ENCODE peak calls at places on chromosomes 1 and 21, in four cellular contexts. Y is PC-3, U is HFF-Myc, Z is neural progenitor cell. J is an unnamed sample.
A peak's percentile ranks its signal among the peaks of the same experiment; 100 is the strongest.

GRCh38 chr1:190029441-190029840 is 448.2 kb downstream of the BRINP3 start:
- DNase-seq in Y (no peak), U (no peak), Z (no peak), J (peak; percentile 67)

GRCh38 chr1:92936865-92937264 is 24.4 kb downstream of the DIPK1A start:
- DNase-seq in Y (no peak), U (no peak), Z (no peak), J (no peak)

GRCh38 chr1:86758570-86758969 is 54.2 kb downstream of the SH3GLB1 start:
- DNase-seq in Y (peak; percentile 66), U (no peak), Z (no peak), J (no peak)

GRCh38 chr1:25572708-25573590 is 29.5 kb downstream of the LDLRAP1 start:
- DNase-seq in Y (peak; percentile 64), U (no peak), Z (peak; percentile 81), J (no peak)

GRCh38 chr1:194469282-194469681 is 1282.9 kb upstream of the B3GALT2 start:
- DNase-seq in Y (no peak), U (no peak), Z (no peak), J (no peak)

GRCh38 chr1:198024782-198025181 is 107.6 kb downstream of the LHX9 start:
- DNase-seq in Y (peak; percentile 42), U (no peak), Z (no peak), J (peak; percentile 19)

GRCh38 chr1:218742478-218743260 is 397.5 kb downstream of the TGFB2 start:
- DNase-seq in Y (peak; percentile 72), U (no peak), Z (no peak), J (no peak)

GRCh38 chr1:239806900-239807299 is 284.8 kb upstream of the FMN2 start:
- DNase-seq in Y (no peak), U (no peak), Z (no peak), J (no peak)

GRCh38 chr1:169089776-169090175 is 16.7 kb upstream of the ATP1B1 start:
- DNase-seq in Y (no peak), U (no peak), Z (no peak), J (no peak)

GRCh38 chr1:12167493-12168429 is 970 bp downstream of the TNFRSF1B start:
- DNase-seq in Y (no peak), U (no peak), Z (no peak), J (no peak)

GRCh38 chr21:37294674-37295073 is 27.5 kb upstream of the VPS26C start:
- DNase-seq in Y (no peak), U (no peak), Z (no peak), J (no peak)

GRCh38 chr1:58573705-58574591 is 3.1 kb downstream of the TACSTD2 start:
- DNase-seq in Y (peak; percentile 35), U (no peak), Z (no peak), J (no peak)

GRCh38 chr1:180536796-180537372 is 21.9 kb upstream of the OVAAL start:
- DNase-seq in Y (no peak), U (no peak), Z (no peak), J (no peak)

GRCh38 chr1:1217621-1218523 is 3.9 kb upstream of the TNFRSF4 start:
- DNase-seq in Y (peak; percentile 53), U (peak; percentile 20), Z (no peak), J (no peak)

GRCh38 chr1:165717918-165718515 is 19.7 kb upstream of the ALDH9A1 start:
- DNase-seq in Y (peak; percentile 82), U (peak; percentile 39), Z (peak; percentile 66), J (no peak)

GRCh38 chr1:149844650-149845255 is 54.6 kb upstream of the BOLA1 start:
- DNase-seq in Y (peak; percentile 1), U (no peak), Z (peak; percentile 1), J (no peak)
- H3K4me3 ChIP-seq in Y (peak overlapping the region; percentile 85), U (peak overlapping the region; percentile 62), Z (peak overlapping the region; percentile 96), J (peak overlapping the region; percentile 19)

GRCh38 chr1:156388814-156389137 is 19.8 kb downstream of the RHBG start:
- DNase-seq in Y (no peak), U (no peak), Z (no peak), J (no peak)
- H3K4me3 ChIP-seq in Y (no peak overlapping the region), U (no peak overlapping the region), Z (peak overlapping the region; percentile 38), J (no peak overlapping the region)

GRCh38 chr1:161185732-161186311 is 8.5 kb upstream of the B4GALT3 start:
- DNase-seq in Y (no peak), U (no peak), Z (no peak), J (no peak)

GRCh38 chr1:161187311-161187710 is 10.0 kb upstream of the B4GALT3 start:
- DNase-seq in Y (no peak), U (no peak), Z (no peak), J (no peak)

GRCh38 chr1:161188381-161188780 is 10.5 kb downstream of the ADAMTS4 start:
- DNase-seq in Y (no peak), U (no peak), Z (no peak), J (no peak)

GRCh38 chr1:161182214-161182613 is 4.9 kb upstream of the B4GALT3 start:
- DNase-seq in Y (peak; percentile 77), U (no peak), Z (no peak), J (no peak)

DNA sequence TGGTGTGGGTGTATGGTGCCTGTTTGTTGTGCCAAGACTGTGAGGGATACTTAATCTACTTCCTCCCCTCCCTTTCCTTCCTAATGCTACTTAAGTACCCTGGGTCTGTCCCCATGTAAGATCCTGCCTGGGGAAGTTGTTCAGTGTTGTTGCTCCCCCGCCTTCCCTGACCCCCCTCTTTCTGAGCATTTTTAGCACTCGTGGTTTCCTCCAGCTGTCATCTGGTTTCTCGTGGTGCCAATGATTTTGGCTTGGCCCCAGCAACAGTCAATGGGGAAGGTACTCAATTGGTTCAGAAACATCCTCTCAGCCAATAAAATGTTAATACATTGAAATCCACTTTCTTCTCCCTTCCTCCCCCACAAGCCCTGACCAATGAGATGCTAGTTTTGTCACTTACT is 8.0 kb upstream of the B4GALT3 start:
- DNase-seq in Y (no peak), U (peak; percentile 67), Z (no peak), J (peak; percentile 54)
- H3K4me3 ChIP-seq in Y (no peak overlapping the region), U (no peak overlapping the region), Z (no peak overlapping the region), J (no peak overlapping the region)

DNA sequence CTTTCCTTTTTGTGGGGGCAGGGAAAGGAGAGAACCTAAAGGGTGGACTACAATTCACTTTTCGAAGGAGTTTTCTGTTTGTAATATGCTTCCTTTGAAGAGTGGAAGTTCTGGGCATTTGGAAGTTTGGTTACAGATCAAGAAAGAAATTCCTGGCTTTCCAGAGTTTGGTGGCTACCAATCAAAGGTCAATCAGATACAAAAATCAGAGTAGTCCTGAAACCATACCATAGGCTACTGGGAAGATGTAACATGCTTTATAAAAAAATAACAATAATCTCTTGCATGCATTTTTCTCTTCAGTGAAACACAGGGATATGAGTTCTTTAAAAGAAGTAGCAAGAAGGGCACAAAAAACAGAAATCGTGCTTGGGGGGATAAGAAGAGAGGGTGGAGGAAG is 63.1 kb downstream of the GADD45A start:
- DNase-seq in Y (no peak), U (no peak), Z (no peak), J (no peak)
- H3K4me3 ChIP-seq in Y (no peak overlapping the region), U (peak overlapping the region; percentile 0), Z (no peak overlapping the region), J (no peak overlapping the region)

GRCh38 chr1:226728448-226728847 is 10.6 kb downstream of the ITPKB start:
- DNase-seq in Y (no peak), U (no peak), Z (no peak), J (no peak)
- H3K4me3 ChIP-seq in Y (no peak overlapping the region), U (no peak overlapping the region), Z (no peak overlapping the region), J (no peak overlapping the region)

GRCh38 chr1:200550367-200550766 is 70.2 kb downstream of the KIF14 start:
- DNase-seq in Y (peak; percentile 82), U (no peak), Z (no peak), J (no peak)
- H3K4me3 ChIP-seq in Y (no peak overlapping the region), U (no peak overlapping the region), Z (no peak overlapping the region), J (no peak overlapping the region)

GRCh38 chr1:43822040-43822439 is 111.6 kb upstream of the ARTN start:
- DNase-seq in Y (peak; percentile 95), U (peak; percentile 90), Z (no peak), J (peak; percentile 55)
- H3K4me3 ChIP-seq in Y (peak overlapping the region; percentile 47), U (no peak overlapping the region), Z (no peak overlapping the region), J (no peak overlapping the region)

J was measured in skeletal muscle cell.